ENCODE peak calls at places on chromosomes 1 and 21, in four cellular contexts. One of them, this sample, is unnamed.

GRCh38 chr1:233614173-233614742 is 352 bp downstream of the KCNK1 start:
- DNase-seq in epithelial cell of esophagus: peak
- DNase-seq in A549: peak
- DNase-seq in left ventricle myocardium inferior: peak
- DNase-seq in this sample: no peak

GRCh38 chr1:169565335-169566271 is 20.7 kb downstream of the F5 start:
- DNase-seq in left ventricle myocardium inferior: no peak
- DNase-seq in epithelial cell of esophagus: peak
- DNase-seq in A549: no peak
- DNase-seq in this sample: no peak

GRCh38 chr1:221276911-221277310 is 397.7 kb downstream of the HLX start:
- DNase-seq in left ventricle myocardium inferior: no peak
- DNase-seq in A549: no peak
- DNase-seq in epithelial cell of esophagus: no peak
- DNase-seq in this sample: no peak

GRCh38 chr1:232923739-232924386 is 26.5 kb upstream of the NTPCR start:
- DNase-seq in A549: no peak
- DNase-seq in epithelial cell of esophagus: peak
- DNase-seq in left ventricle myocardium inferior: no peak
- DNase-seq in this sample: peak

GRCh38 chr1:174116042-174116441 is 43.3 kb upstream of the RABGAP1L start:
- DNase-seq in left ventricle myocardium inferior: no peak
- DNase-seq in A549: no peak
- DNase-seq in epithelial cell of esophagus: peak
- DNase-seq in this sample: no peak

GRCh38 chr1:190474587-190475305 is 2.9 kb downstream of the BRINP3 start:
- DNase-seq in A549: peak
- DNase-seq in left ventricle myocardium inferior: no peak
- DNase-seq in epithelial cell of esophagus: no peak
- DNase-seq in this sample: no peak

GRCh38 chr1:245045087-245045881 is 109.5 kb upstream of the KIF26B start:
- DNase-seq in epithelial cell of esophagus: peak
- DNase-seq in left ventricle myocardium inferior: no peak
- DNase-seq in A549: no peak
- DNase-seq in this sample: no peak

GRCh38 chr1:220271706-220272046 is 577 bp downstream of the RAB3GAP2 start:
- DNase-seq in left ventricle myocardium inferior: no peak
- DNase-seq in epithelial cell of esophagus: peak
- DNase-seq in A549: peak
- DNase-seq in this sample: no peak

GRCh38 chr1:53349369-53349705 is 21.5 kb upstream of the LRP8 start:
- DNase-seq in epithelial cell of esophagus: no peak
- DNase-seq in A549: no peak
- DNase-seq in left ventricle myocardium inferior: no peak
- DNase-seq in this sample: no peak

GRCh38 chr21:27636671-27637070 is 669.8 kb upstream of the ADAMTS5 start:
- DNase-seq in left ventricle myocardium inferior: no peak
- DNase-seq in epithelial cell of esophagus: no peak
- DNase-seq in A549: no peak
- DNase-seq in this sample: no peak

GRCh38 chr1:51792864-51793263 is 85.7 kb downstream of the NRDC start:
- DNase-seq in A549: no peak
- DNase-seq in left ventricle myocardium inferior: no peak
- DNase-seq in epithelial cell of esophagus: peak
- DNase-seq in this sample: peak

GRCh38 chr1:65265296-65266271 is 43.8 kb upstream of the DNAJC6 start:
- DNase-seq in left ventricle myocardium inferior: peak
- DNase-seq in epithelial cell of esophagus: peak
- DNase-seq in A549: no peak
- DNase-seq in this sample: no peak

GRCh38 chr1:203168256-203168786 is 7.3 kb downstream of the MYBPH start:
- DNase-seq in epithelial cell of esophagus: no peak
- DNase-seq in A549: no peak
- DNase-seq in left ventricle myocardium inferior: no peak
- DNase-seq in this sample: no peak

GRCh38 chr1:200317236-200317635 is 92.6 kb downstream of the ZNF281 start:
- DNase-seq in left ventricle myocardium inferior: no peak
- DNase-seq in A549: no peak
- DNase-seq in epithelial cell of esophagus: peak
- DNase-seq in this sample: no peak

GRCh38 chr1:19646366-19646765 is 2.3 kb downstream of the NBL1 start:
- DNase-seq in left ventricle myocardium inferior: no peak
- DNase-seq in epithelial cell of esophagus: peak
- DNase-seq in A549: no peak
- DNase-seq in this sample: no peak

GRCh38 chr1:3054474-3054873 is 14.5 kb upstream of the PRDM16 start:
- DNase-seq in A549: no peak
- DNase-seq in left ventricle myocardium inferior: peak
- DNase-seq in epithelial cell of esophagus: no peak
- DNase-seq in this sample: no peak

GRCh38 chr21:14684071-14684470 is 138.0 kb upstream of the SAMSN1 start:
- DNase-seq in A549: no peak
- DNase-seq in left ventricle myocardium inferior: no peak
- DNase-seq in epithelial cell of esophagus: no peak
- DNase-seq in this sample: no peak

GRCh38 chr1:204074274-204075115 is 1.6 kb downstream of the SOX13 start:
- DNase-seq in A549: peak
- DNase-seq in left ventricle myocardium inferior: peak
- DNase-seq in epithelial cell of esophagus: peak
- DNase-seq in this sample: no peak

GRCh38 chr1:116972676-116973035 is 28.9 kb upstream of the CD101 start:
- DNase-seq in A549: no peak
- DNase-seq in left ventricle myocardium inferior: no peak
- DNase-seq in epithelial cell of esophagus: peak
- DNase-seq in this sample: no peak

GRCh38 chr1:99246152-99246551 is 18.1 kb upstream of the PLPPR4 start:
- DNase-seq in left ventricle myocardium inferior: no peak
- DNase-seq in epithelial cell of esophagus: no peak
- DNase-seq in A549: no peak
- DNase-seq in this sample: no peak

GRCh38 chr1:97334454-97334853 is 586.4 kb downstream of the DPYD start:
- DNase-seq in epithelial cell of esophagus: no peak
- DNase-seq in left ventricle myocardium inferior: no peak
- DNase-seq in A549: no peak
- DNase-seq in this sample: no peak

GRCh38 chr1:226637147-226637935 is 88.8 kb downstream of the STUM start:
- DNase-seq in A549: no peak
- DNase-seq in left ventricle myocardium inferior: peak
- DNase-seq in epithelial cell of esophagus: no peak
- DNase-seq in this sample: no peak

GRCh38 chr1:33758698-33759097 is 105.2 kb upstream of the HMGB4 start:
- DNase-seq in left ventricle myocardium inferior: peak
- DNase-seq in epithelial cell of esophagus: no peak
- DNase-seq in A549: no peak
- DNase-seq in this sample: no peak

GRCh38 chr1:207826557-207827487 is 75.0 kb downstream of the CD46 start:
- DNase-seq in A549: peak
- DNase-seq in epithelial cell of esophagus: no peak
- DNase-seq in left ventricle myocardium inferior: no peak
- DNase-seq in this sample: no peak

GRCh38 chr1:161198206-161198876 is 513 bp downstream of the ADAMTS4 start:
- DNase-seq in A549: no peak
- DNase-seq in left ventricle myocardium inferior: peak
- DNase-seq in epithelial cell of esophagus: no peak
- DNase-seq in this sample: no peak

GRCh38 chr21:40185208-40185607 is 318.0 kb downstream of the PCP4 start:
- DNase-seq in A549: no peak
- DNase-seq in epithelial cell of esophagus: no peak
- DNase-seq in left ventricle myocardium inferior: no peak
- DNase-seq in this sample: no peak

GRCh38 chr1:100868364-100868995 is 26.2 kb downstream of the EXTL2 start:
- DNase-seq in A549: no peak
- DNase-seq in left ventricle myocardium inferior: no peak
- DNase-seq in epithelial cell of esophagus: peak
- DNase-seq in this sample: peak

GRCh38 chr1:101178688-101179491 is 57.9 kb upstream of the S1PR1 start:
- DNase-seq in left ventricle myocardium inferior: no peak
- DNase-seq in epithelial cell of esophagus: no peak
- DNase-seq in A549: no peak
- DNase-seq in this sample: peak

GRCh38 chr1:234607091-234608025 is 2.6 kb downstream of the IRF2BP2 start:
- DNase-seq in left ventricle myocardium inferior: peak
- DNase-seq in A549: no peak
- DNase-seq in epithelial cell of esophagus: peak
- DNase-seq in this sample: no peak

GRCh38 chr1:5371270-5371669 is 621.0 kb downstream of the NPHP4 start:
- DNase-seq in A549: no peak
- DNase-seq in epithelial cell of esophagus: no peak
- DNase-seq in left ventricle myocardium inferior: no peak
- DNase-seq in this sample: no peak

GRCh38 chr1:86704972-86705632 is 726 bp downstream of the SH3GLB1 start:
- DNase-seq in left ventricle myocardium inferior: peak
- DNase-seq in epithelial cell of esophagus: peak
- DNase-seq in A549: peak
- DNase-seq in this sample: no peak

GRCh38 chr1:103469801-103470200 is 55.7 kb upstream of the RNPC3 start:
- DNase-seq in epithelial cell of esophagus: no peak
- DNase-seq in left ventricle myocardium inferior: no peak
- DNase-seq in A549: no peak
- DNase-seq in this sample: no peak

GRCh38 chr1:198519639-198520501 is 20.6 kb downstream of the ATP6V1G3 start:
- DNase-seq in epithelial cell of esophagus: no peak
- DNase-seq in left ventricle myocardium inferior: no peak
- DNase-seq in A549: no peak
- DNase-seq in this sample: peak
- H3K4me3 ChIP-seq in epithelial cell of esophagus: no peak
- H3K4me3 ChIP-seq in left ventricle myocardium inferior: no peak
- H3K4me3 ChIP-seq in A549: no peak
- H3K4me3 ChIP-seq in this sample: no peak

GRCh38 chr1:223045164-223045957 is 97.7 kb downstream of the TLR5 start:
- DNase-seq in epithelial cell of esophagus: no peak
- DNase-seq in left ventricle myocardium inferior: no peak
- DNase-seq in A549: no peak
- DNase-seq in this sample: no peak
- H3K4me3 ChIP-seq in epithelial cell of esophagus: no peak
- H3K4me3 ChIP-seq in left ventricle myocardium inferior: no peak
- H3K4me3 ChIP-seq in A549: no peak
- H3K4me3 ChIP-seq in this sample: no peak

DNA sequence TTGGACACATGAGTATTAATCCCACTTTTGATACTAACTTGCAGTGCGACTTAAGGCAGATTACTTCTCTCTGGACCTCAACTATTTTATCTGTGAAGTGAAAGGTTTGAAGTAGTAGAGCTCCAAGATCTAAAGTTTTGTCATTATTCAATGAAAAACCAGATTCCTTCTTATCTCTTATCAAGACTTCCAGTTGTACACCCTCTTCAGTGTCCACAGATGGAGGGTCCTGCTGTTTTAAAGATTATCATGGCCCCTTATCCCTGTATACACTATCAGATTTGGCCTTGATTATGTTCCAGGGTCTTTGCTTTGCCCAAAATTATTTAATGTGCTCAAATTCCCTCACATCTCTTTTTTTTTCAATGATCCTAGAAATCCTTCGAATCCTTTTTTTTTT is 1.1 kb downstream of the C1orf50 start:
- DNase-seq in left ventricle myocardium inferior: no peak
- DNase-seq in epithelial cell of esophagus: no peak
- DNase-seq in A549: no peak
- DNase-seq in this sample: no peak
- H3K4me3 ChIP-seq in left ventricle myocardium inferior: peak
- H3K4me3 ChIP-seq in epithelial cell of esophagus: peak
- H3K4me3 ChIP-seq in A549: peak
- H3K4me3 ChIP-seq in this sample: peak

DNA sequence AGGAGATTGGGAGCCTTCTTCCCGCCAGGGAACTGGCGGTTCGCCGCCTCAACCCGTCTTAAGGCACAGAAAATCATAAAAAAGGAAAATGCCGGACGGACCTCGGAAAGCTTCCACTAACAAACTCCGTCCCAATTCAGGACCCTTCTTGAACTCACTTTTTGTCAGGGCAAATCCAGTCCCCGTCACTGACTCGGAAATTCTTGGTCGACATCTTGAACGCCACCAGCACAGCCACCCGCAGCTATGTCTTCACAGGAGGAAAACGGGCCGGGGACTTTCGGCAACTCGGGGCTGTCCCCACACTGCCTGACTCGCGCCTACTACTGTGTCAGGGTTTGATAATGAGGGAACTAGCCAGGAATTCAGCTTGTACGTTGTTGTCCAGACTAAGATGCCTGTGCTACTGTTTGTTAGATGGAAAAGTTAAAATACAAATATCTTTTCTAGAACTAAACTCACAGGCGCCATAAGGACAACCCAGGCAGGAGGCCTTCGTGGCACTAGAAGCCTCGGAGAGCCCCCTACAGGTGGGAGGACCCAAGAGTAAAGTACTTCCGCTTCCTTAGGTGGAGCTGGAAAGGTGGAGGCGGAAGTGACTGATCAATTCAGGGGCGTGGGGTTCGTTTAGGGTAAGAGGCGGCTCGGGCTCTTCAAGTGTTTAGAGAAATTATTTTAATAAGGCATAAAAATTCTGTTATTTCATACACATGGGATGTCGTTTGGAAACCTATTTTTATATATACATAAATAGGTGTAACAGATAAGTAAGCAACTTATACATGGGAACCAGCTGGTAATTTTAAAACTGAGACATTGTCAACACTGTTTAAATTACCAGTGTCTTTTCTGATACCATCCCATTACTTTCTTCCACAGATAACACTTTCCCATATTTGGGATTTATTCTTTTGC is at the start of gene ZRANB2:
- DNase-seq in A549: peak
- DNase-seq in epithelial cell of esophagus: peak
- DNase-seq in left ventricle myocardium inferior: peak
- DNase-seq in this sample: peak
- H3K4me3 ChIP-seq in A549: peak
- H3K4me3 ChIP-seq in epithelial cell of esophagus: peak
- H3K4me3 ChIP-seq in left ventricle myocardium inferior: peak
- H3K4me3 ChIP-seq in this sample: peak